ENCODE peak calls at places on chromosomes 4 and X, in five cellular contexts. R is transverse colon, T is esophagus squamous epithelium, C is sigmoid colon, W is A549. J is an unnamed sample.

GRCh38 chr4:4334798-4335520 is 44.9 kb downstream of the ZBTB49 start:
- DNase-seq in R (peak; percentile 75), T (no peak), C (peak; percentile 32), W (peak; percentile 19), J (no peak)

GRCh38 chrX:56813318-56813837 is 84.3 kb downstream of the NBDY start:
- DNase-seq in R (no peak), T (no peak), C (no peak), W (no peak), J (peak; percentile 39)

GRCh38 chr4:98260047-98260578 is 1.1 kb upstream of the RAP1GDS1 start:
- DNase-seq in R (peak; percentile 59), T (peak; percentile 11), C (peak; percentile 74), W (peak; percentile 36), J (peak; percentile 89)

GRCh38 chrX:22340022-22340616 is 67.4 kb downstream of the CBLL2 start:
- DNase-seq in R (no peak), T (no peak), C (no peak), W (no peak), J (no peak)

GRCh38 chr4:100372432-100372831 is 145.4 kb downstream of the EMCN start:
- DNase-seq in R (no peak), T (no peak), C (no peak), W (peak; percentile 1), J (no peak)

GRCh38 chrX:117895418-117895817 is 221.2 kb downstream of the KLHL13 start:
- DNase-seq in R (no peak), T (no peak), C (no peak), W (no peak), J (no peak)

GRCh38 chrX:476724-477075 is 90.0 kb upstream of the PPP2R3B start:
- DNase-seq in R (no peak), T (no peak), C (peak; percentile 50), W (no peak), J (no peak)

GRCh38 chr4:56908206-56909082 is 744 bp downstream of the REST start:
- DNase-seq in R (peak; percentile 70), T (no peak), C (peak; percentile 76), W (peak; percentile 46), J (peak; percentile 73)

GRCh38 chrX:150587585-150588503 is 19.4 kb downstream of the MTM1 start:
- DNase-seq in R (no peak), T (no peak), C (no peak), W (peak; percentile 15), J (no peak)

GRCh38 chrX:129649268-129650182 is 5.2 kb downstream of the APLN start:
- DNase-seq in R (no peak), T (no peak), C (no peak), W (no peak), J (no peak)

GRCh38 chrX:153474718-153475117 is 4.3 kb upstream of the HAUS7 start:
- DNase-seq in R (peak; percentile 26), T (no peak), C (peak; percentile 87), W (no peak), J (peak; percentile 90)

GRCh38 chr4:128600996-128601857 is 208.3 kb upstream of the JADE1 start:
- DNase-seq in R (peak; percentile 65), T (no peak), C (peak; percentile 86), W (peak; percentile 48), J (peak; percentile 87)
- TF ChIP-seq POLR2A in R (no peak), T (no peak), C (no peak), W (no peak), J (no peak)

DNA sequence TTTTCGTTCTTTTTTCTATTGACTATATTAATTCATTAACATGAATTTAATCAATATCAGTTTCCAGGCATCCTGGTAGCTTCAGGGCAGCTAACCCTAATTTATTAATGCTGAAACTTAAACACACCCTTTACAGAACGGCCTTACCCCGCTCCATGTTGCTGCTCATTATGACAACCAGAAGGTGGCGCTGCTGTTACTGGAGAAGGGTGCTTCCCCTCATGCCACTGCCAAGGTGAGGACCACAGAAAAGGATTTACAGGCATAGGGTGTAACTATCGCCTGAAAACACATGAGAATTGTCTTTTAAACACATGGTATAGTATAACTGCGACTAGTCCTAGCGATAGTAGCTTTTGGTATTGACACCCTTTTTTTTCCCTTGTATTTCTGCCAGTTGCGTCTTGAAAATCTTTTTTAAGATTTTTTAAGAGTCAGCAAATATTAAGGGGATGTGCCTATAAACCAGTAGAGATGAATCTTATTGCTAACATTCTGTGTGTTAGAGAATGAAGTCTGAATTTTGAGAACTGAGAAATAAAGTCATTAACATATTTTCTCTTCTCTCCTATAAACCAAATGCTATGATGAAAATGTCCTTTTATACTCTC is 229.0 kb downstream of the ANK2 start:
- DNase-seq in R (peak; percentile 57), T (no peak), C (peak; percentile 85), W (peak; percentile 50), J (no peak)
- TF ChIP-seq CTCF in R (peak; percentile 64), T (peak; percentile 52), C (peak; percentile 50), W (peak; percentile 50), J (peak; percentile 32)

GRCh38 chrX:70434352-70434866 is 10.2 kb upstream of the DLG3 start:
- DNase-seq in R (peak; percentile 93), T (peak; percentile 7), C (peak; percentile 92), W (peak; percentile 93), J (peak; percentile 88)
- TF ChIP-seq POLR2A in R (peak; percentile 16), T (no peak), C (no peak), W (peak; percentile 68), J (no peak)

GRCh38 chr4:87057835-87058234 is 123.0 kb downstream of the AFF1 start:
- DNase-seq in R (no peak), T (no peak), C (no peak), W (no peak), J (no peak)

GRCh38 chr4:87056884-87057283 is 122.1 kb downstream of the AFF1 start:
- DNase-seq in R (peak; percentile 35), T (no peak), C (no peak), W (no peak), J (no peak)

GRCh38 chr4:87060957-87061356 is 126.1 kb downstream of the AFF1 start:
- DNase-seq in R (no peak), T (no peak), C (no peak), W (no peak), J (no peak)

GRCh38 chr4:87055340-87055739 is 120.5 kb downstream of the AFF1 start:
- DNase-seq in R (no peak), T (no peak), C (no peak), W (no peak), J (no peak)

DNA sequence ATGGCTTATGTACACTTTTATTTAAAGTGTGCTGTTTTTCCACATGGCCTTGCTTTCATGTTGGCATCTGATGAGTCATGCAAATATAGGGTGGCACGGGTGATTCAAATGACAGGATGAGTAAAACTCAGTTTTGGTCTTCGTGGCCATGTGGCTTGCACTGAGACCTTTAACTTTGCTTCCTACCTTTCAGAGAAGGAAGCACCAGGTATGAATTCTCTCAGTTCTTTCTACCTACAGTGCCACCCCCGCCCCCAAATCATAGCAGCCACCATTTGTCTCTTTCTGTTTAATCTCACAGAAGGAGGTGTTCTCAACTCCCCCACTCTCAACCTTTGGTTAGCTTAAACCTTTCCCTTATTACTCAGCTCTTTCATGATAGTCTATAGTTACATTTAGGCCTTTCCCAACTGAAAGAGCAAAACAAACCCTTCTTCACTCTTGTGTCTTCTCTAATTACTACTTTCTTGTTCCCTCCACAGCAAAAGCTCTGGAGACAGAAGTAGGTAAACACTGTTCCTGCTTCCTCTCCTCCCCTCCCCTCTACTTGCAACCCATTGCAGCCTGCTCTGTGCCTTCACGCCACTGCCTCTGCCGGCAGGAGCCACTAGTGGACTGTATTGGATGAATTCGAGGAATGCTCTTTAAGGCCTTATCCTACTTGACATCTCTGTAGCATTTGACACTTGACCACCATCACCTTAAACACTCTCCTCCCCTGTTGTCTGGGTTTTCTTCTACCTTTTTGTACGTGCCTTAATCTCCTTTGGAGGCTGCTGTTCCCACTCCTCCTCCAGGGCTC is 123.7 kb downstream of the AFF1 start:
- DNase-seq in R (no peak), T (no peak), C (no peak), W (no peak), J (no peak)
- TF ChIP-seq CTCF in R (no peak), T (no peak), C (peak; percentile 16), W (no peak), J (peak; percentile 33)

GRCh38 chr4:38673109-38673978 is 9.3 kb downstream of the KLF3 start:
- DNase-seq in R (peak; percentile 93), T (no peak), C (no peak), W (peak; percentile 21), J (peak; percentile 67)
- TF ChIP-seq POLR2A in R (peak; percentile 56), T (no peak), C (no peak), W (no peak), J (no peak)

DNA sequence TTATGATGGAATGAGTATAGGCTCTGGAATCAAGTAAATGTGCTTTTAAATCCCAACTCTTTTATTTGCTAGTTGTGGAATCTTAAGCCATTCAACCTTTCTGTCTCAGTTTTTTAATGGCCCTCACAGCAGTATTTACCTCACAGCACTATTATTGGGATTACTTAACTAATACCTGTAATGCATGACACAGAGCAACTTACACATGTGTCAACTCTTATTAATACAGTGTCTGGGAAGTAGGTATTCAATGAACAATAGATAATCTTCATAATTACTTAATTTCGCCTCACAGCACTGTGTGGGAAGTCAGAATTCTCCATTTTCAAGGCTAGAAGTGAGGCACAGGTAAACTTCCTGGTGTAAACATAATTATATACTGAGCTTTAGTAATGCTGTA is 149.7 kb upstream of the NUDT6 start:
- DNase-seq in R (no peak), T (no peak), C (no peak), W (no peak), J (no peak)
- TF ChIP-seq CTCF in R (no peak), T (no peak), C (no peak), W (no peak), J (no peak)

GRCh38 chr4:169774466-169775445 is 17.0 kb upstream of the HPF1 start:
- DNase-seq in R (no peak), T (no peak), C (no peak), W (no peak), J (no peak)
- TF ChIP-seq POLR2A in R (no peak), T (no peak), C (no peak), W (no peak), J (no peak)

GRCh38 chr4:20044936-20045335 is 206.8 kb upstream of the SLIT2 start:
- DNase-seq in R (no peak), T (no peak), C (no peak), W (no peak), J (no peak)

GRCh38 chr4:20043992-20044391 is 207.7 kb upstream of the SLIT2 start:
- DNase-seq in R (no peak), T (no peak), C (no peak), W (no peak), J (no peak)

GRCh38 chr4:20042769-20043168 is 208.9 kb upstream of the SLIT2 start:
- DNase-seq in R (no peak), T (no peak), C (no peak), W (no peak), J (no peak)

GRCh38 chr4:20044502-20044911 is 207.2 kb upstream of the SLIT2 start:
- DNase-seq in R (no peak), T (no peak), C (no peak), W (no peak), J (no peak)

DNA sequence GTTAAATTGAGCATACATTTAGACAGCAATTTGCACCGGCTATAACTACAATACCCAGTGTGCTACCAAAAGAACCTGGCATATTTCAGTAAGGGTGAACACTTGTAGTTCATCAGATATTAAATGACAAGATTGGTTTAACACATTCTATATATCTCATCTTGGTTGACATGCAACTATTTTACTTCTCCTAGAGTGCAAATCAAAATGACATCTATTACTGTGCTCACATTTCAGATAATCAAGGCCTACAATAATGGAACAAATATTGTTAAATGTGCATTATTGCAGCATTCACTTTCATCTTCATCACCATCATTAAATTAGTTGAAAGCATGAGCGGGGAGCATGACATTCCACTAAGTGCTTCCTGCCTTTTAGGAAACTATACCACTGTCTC is 209.9 kb upstream of the SLIT2 start:
- DNase-seq in R (no peak), T (no peak), C (no peak), W (no peak), J (no peak)
- TF ChIP-seq CTCF in R (no peak), T (no peak), C (no peak), W (no peak), J (no peak)

J was measured in upper lobe of left lung.